ENCODE peak calls at places on chromosomes 7 and 10, in six cellular contexts. F is endothelial cell, J is GM12865, B is sigmoid colon, L is lower leg skin, S is SK-N-SH. G is an unnamed sample.

GRCh38 chr7:30678805-30679204 is 3.5 kb downstream of the CRHR2 start:
- DNase-seq in F (no peak), J (no peak), B (no peak), L (no peak), S (no peak), G (no peak)

GRCh38 chr7:24911213-24911603 is 68.8 kb downstream of the OSBPL3 start:
- DNase-seq in F (no peak), J (peak; percentile 52), B (no peak), L (no peak), S (no peak), G (no peak)

GRCh38 chr7:112290065-112290464 is 83.6 kb downstream of the ZNF277 start:
- DNase-seq in F (no peak), J (no peak), B (no peak), L (no peak), S (no peak), G (no peak)

GRCh38 chr10:69406816-69407580 is 9.7 kb downstream of the TACR2 start:
- DNase-seq in F (no peak), J (no peak), B (no peak), L (no peak), S (no peak), G (no peak)

GRCh38 chr10:89463846-89464537 is 49.6 kb downstream of the IFIT5 start:
- DNase-seq in F (no peak), J (no peak), B (no peak), L (no peak), S (no peak), G (no peak)

GRCh38 chr10:110442746-110443145 is 55.0 kb upstream of the DUSP5 start:
- DNase-seq in F (no peak), J (no peak), B (peak; percentile 30), L (peak; percentile 63), S (no peak), G (no peak)

GRCh38 chr7:56174346-56175085 is 58.3 kb upstream of the NUPR2 start:
- DNase-seq in F (no peak), J (no peak), B (no peak), L (no peak), S (peak; percentile 21), G (peak; percentile 69)

GRCh38 chr7:45573636-45574470 is at the start of gene ADCY1:
- DNase-seq in F (peak; percentile 51), J (peak; percentile 57), B (no peak), L (no peak), S (peak; percentile 99), G (no peak)

GRCh38 chr10:94131885-94132284 is 138.2 kb downstream of the PLCE1 start:
- DNase-seq in F (no peak), J (no peak), B (no peak), L (no peak), S (no peak), G (no peak)

GRCh38 chr10:131206136-131206995 is 105.2 kb downstream of the TCERG1L start:
- DNase-seq in F (no peak), J (no peak), B (no peak), L (peak; percentile 72), S (no peak), G (peak; percentile 53)

GRCh38 chr7:132508724-132509348 is 67.4 kb downstream of the PLXNA4 start:
- DNase-seq in F (no peak), J (no peak), B (no peak), L (no peak), S (peak; percentile 68), G (no peak)

GRCh38 chr10:13351340-13351915 is 3.3 kb upstream of the SEPHS1 start:
- DNase-seq in F (no peak), J (peak; percentile 75), B (no peak), L (no peak), S (no peak), G (no peak)

GRCh38 chr10:6875229-6875544 is 295.1 kb upstream of the PRKCQ start:
- DNase-seq in F (no peak), J (no peak), B (no peak), L (no peak), S (no peak), G (no peak)

GRCh38 chr7:14698239-14698638 is 204.3 kb downstream of the DGKB start:
- DNase-seq in F (no peak), J (no peak), B (no peak), L (no peak), S (no peak), G (no peak)
- TF ChIP-seq CTCF in F (no peak), J (no peak), B (no peak), L (no peak), S (peak; percentile 59), G (peak; percentile 58)

DNA sequence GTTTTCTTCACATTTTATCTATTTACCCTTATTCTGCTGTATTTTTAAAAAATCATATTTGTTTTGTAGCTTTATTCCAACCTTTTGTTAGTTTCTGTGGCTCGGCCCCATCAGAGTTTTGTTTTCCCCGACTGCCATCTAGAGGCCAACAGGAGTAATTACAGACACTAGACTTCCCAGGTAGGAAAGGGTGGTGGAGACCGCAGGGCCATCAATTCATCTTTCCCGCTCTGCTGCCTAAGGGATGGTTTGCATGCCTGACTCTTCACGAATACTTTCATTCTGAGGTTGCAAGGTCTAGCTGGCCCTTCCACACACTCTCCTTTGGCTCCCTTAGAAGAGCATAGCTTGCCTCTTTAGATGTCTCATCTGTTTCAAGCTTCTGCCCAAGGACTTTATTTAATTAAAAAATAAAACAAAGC is 38.3 kb downstream of the LYZL2 start:
- DNase-seq in F (peak; percentile 39), J (peak; percentile 64), B (no peak), L (no peak), S (peak; percentile 62), G (no peak)
- TF ChIP-seq CTCF in F (peak; percentile 79), J (peak; percentile 62), B (peak; percentile 82), L (peak; percentile 66), S (peak; percentile 87), G (peak; percentile 85)

GRCh38 chr10:95363303-95363912 is 72.6 kb upstream of the PDLIM1 start:
- DNase-seq in F (peak; percentile 54), J (peak; percentile 84), B (no peak), L (no peak), S (peak; percentile 70), G (no peak)
- TF ChIP-seq CTCF in F (peak; percentile 97), J (peak; percentile 76), B (peak; percentile 86), L (no peak), S (peak; percentile 96), G (peak; percentile 96)

GRCh38 chr10:101656915-101657314 is 38.1 kb downstream of the FBXW4 start:
- DNase-seq in F (no peak), J (no peak), B (no peak), L (no peak), S (no peak), G (no peak)
- TF ChIP-seq CTCF in F (no peak), J (no peak), B (no peak), L (no peak), S (no peak), G (no peak)

G was measured in type B pancreatic cell.